ENCODE peak calls at places on chromosome 7, in four cellular contexts. M, U, C and R are unnamed samples.

GRCh38 chr7:5214641-5215040 is 24.6 kb downstream of the WIPI2 start:
- DNase-seq in M (no peak), U (peak), C (no peak), R (no peak)

GRCh38 chr7:74579800-74580685 is 77.5 kb upstream of the GTF2I start:
- DNase-seq in M (no peak), U (peak), C (no peak), R (no peak)

GRCh38 chr7:69871886-69872592 is 273.8 kb downstream of the AUTS2 start:
- DNase-seq in M (no peak), U (peak), C (no peak), R (no peak)

GRCh38 chr7:141702047-141702567 is at the start of gene DENND11:
- DNase-seq in M (peak), U (peak), C (peak), R (peak)

GRCh38 chr7:73612598-73613269 is 11.6 kb downstream of the MLXIPL start:
- DNase-seq in M (peak), U (peak), C (no peak), R (no peak)

GRCh38 chr7:6606866-6607583 is 8.4 kb upstream of the ZNF853 start:
- DNase-seq in M (peak), U (no peak), C (no peak), R (no peak)

GRCh38 chr7:7208524-7208923 is 26.2 kb downstream of the C1GALT1 start:
- DNase-seq in M (peak), U (no peak), C (no peak), R (no peak)

GRCh38 chr7:15801565-15801964 is 115.1 kb upstream of the MEOX2 start:
- DNase-seq in M (peak), U (no peak), C (no peak), R (no peak)

GRCh38 chr7:28940741-28941385 is 17.3 kb downstream of the TRIL start:
- DNase-seq in M (no peak), U (no peak), C (no peak), R (no peak)

GRCh38 chr7:129343099-129343700 is 91.0 kb upstream of the STRIP2 start:
- DNase-seq in M (peak), U (no peak), C (no peak), R (peak)

GRCh38 chr7:108196004-108196403 is 65.8 kb upstream of the LAMB4 start:
- DNase-seq in M (no peak), U (no peak), C (no peak), R (no peak)

GRCh38 chr7:29976673-29977072 is 12.9 kb downstream of the SCRN1 start:
- DNase-seq in M (no peak), U (no peak), C (no peak), R (no peak)

GRCh38 chr7:134885967-134886352 is 100.3 kb upstream of the AGBL3 start:
- DNase-seq in M (no peak), U (no peak), C (no peak), R (no peak)

GRCh38 chr7:103134866-103135554 is 13.9 kb downstream of the NAPEPLD start:
- DNase-seq in M (no peak), U (no peak), C (no peak), R (no peak)

GRCh38 chr7:158988302-158988862 is 132.0 kb downstream of the DYNC2I1 start:
- DNase-seq in M (no peak), U (no peak), C (no peak), R (no peak)

GRCh38 chr7:27154901-27155815 is 1.3 kb downstream of the HOXA7 start:
- DNase-seq in M (no peak), U (no peak), C (no peak), R (no peak)

GRCh38 chr7:77799078-77799964 is 748 bp downstream of the PHTF2 start:
- DNase-seq in M (peak), U (peak), C (peak), R (peak)

GRCh38 chr7:140898794-140899548 is 25.8 kb downstream of the BRAF start:
- DNase-seq in M (peak), U (no peak), C (no peak), R (no peak)

GRCh38 chr7:151876899-151877777 is at the start of gene PRKAG2:
- DNase-seq in M (peak), U (peak), C (peak), R (peak)

GRCh38 chr7:129612112-129613015 is 844 bp downstream of the NRF1 start:
- DNase-seq in M (peak), U (peak), C (peak), R (peak)

GRCh38 chr7:35513828-35514227 is 181.1 kb downstream of the HERPUD2 start:
- DNase-seq in M (no peak), U (no peak), C (no peak), R (no peak)

GRCh38 chr7:37265006-37265405 is 183.7 kb downstream of the ELMO1 start:
- DNase-seq in M (no peak), U (no peak), C (no peak), R (no peak)

GRCh38 chr7:149414171-149414570 is 46.7 kb downstream of the ZNF777 start:
- DNase-seq in M (no peak), U (no peak), C (no peak), R (no peak)

DNA sequence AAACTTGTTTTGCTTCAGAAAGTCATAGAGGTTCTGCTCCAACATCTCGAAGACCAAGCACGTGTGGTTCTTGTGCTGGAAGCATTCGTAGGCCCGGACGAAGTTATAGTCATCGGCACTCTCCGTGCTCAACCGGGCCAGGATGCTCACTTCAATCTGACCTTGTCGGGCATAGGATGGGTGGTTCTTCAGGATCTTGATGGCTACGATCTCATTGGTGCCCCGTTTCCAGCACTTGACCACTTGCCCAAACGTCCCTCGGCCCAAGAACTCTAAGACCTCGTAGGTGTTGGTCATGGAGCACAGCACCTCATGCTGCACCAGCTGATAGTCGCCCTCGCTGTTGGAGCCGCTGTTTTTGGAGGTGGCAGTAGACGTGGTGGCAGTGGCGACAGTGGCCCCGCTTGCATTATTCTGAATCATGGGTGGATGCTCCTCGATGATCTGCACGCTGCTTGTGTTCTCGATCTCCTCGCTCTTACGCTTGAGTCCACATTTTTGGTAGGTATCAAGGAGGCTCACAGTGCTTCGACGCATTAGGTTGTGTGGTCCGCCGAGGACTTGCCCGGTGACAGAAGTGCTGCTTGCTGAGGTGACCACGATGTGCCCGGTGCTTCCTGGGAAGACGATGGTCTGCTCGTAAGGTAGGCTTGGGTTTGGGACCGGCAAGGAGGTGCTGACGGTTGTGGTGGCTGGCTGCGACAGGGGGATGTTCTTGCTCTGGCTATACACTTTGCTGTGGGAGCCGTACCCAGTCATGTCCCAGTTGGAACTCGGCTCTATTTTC is 61.4 kb downstream of the HIPK2 start:
- DNase-seq in M (no peak), U (no peak), C (no peak), R (no peak)
- H3K27ac ChIP-seq in M (no peak), U (no peak), C (no peak), R (no peak)

GRCh38 chr7:1367501-1367900 is 91.8 kb downstream of the MICALL2 start:
- DNase-seq in M (no peak), U (peak), C (no peak), R (no peak)
- H3K4me3 ChIP-seq in M (no peak), U (no peak), C (no peak), R (no peak)

DNA sequence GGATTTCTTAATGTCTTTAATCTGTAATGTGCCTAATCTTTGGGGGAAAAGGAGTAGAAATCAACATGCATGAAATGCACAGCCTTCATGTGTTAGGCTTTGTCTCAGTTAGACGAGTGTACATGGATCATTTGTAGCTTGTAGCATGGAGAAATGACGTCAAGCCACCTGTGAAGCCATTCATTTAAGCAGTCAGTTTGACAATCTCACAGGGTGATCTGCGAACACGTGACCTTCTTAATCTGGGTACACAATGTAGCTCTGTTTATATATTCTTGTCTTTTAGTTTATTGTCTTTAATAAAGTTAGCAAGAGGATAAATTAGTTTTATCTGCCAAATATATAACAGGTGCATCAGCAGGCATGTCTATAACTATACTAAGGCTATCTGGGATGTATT is 351.9 kb upstream of the LRGUK start:
- DNase-seq in M (no peak), U (no peak), C (no peak), R (no peak)
- H3K27ac ChIP-seq in M (no peak), U (no peak), C (no peak), R (no peak)

GRCh38 chr7:147197006-147197405 is 1080.4 kb downstream of the CNTNAP2 start:
- DNase-seq in M (no peak), U (no peak), C (no peak), R (no peak)
- H3K4me3 ChIP-seq in M (no peak), U (no peak), C (no peak), R (no peak)